ENCODE peak calls at places on chromosomes 7 and 10, in five cellular contexts. W is left cardiac atrium, D is activated T-helper 1 cell treated with Interleukin-2 at 50 U/mL for 16 hours, N is GM23248, T is foreskin melanocyte. I is an unnamed sample.

GRCh38 chr7:74233655-74234280 is 20.4 kb downstream of the RFC2 start:
- DNase-seq in W (no peak), D (no peak), N (peak), T (no peak), I (no peak)

GRCh38 chr10:11810313-11810766 is 12.8 kb upstream of the PROSER2 start:
- DNase-seq in W (no peak), D (no peak), N (no peak), T (no peak), I (no peak)

GRCh38 chr7:82506702-82507101 is 63.1 kb upstream of the CACNA2D1 start:
- DNase-seq in W (peak), D (no peak), N (peak), T (no peak), I (no peak)

GRCh38 chr10:132168571-132169030 is 18.1 kb upstream of the DPYSL4 start:
- DNase-seq in W (no peak), D (no peak), N (no peak), T (no peak), I (no peak)

GRCh38 chr10:132774905-132775863 is 10.8 kb downstream of the NKX6-2 start:
- DNase-seq in W (no peak), D (no peak), N (no peak), T (no peak), I (no peak)

GRCh38 chr7:71486856-71487628 is 355.1 kb downstream of the GALNT17 start:
- DNase-seq in W (peak), D (no peak), N (peak), T (no peak), I (no peak)

GRCh38 chr7:137992738-137993394 is 9.0 kb downstream of the CREB3L2 start:
- DNase-seq in W (peak), D (no peak), N (peak), T (no peak), I (no peak)

GRCh38 chr10:71290331-71290730 is 28.7 kb upstream of the SLC29A3 start:
- DNase-seq in W (no peak), D (no peak), N (no peak), T (no peak), I (no peak)

GRCh38 chr10:16891375-16892313 is 74.4 kb upstream of the RSU1 start:
- DNase-seq in W (peak), D (peak), N (peak), T (no peak), I (peak)

GRCh38 chr7:102413071-102413470 is 16.9 kb downstream of the PRKRIP1 start:
- DNase-seq in W (no peak), D (no peak), N (no peak), T (no peak), I (no peak)

GRCh38 chr7:32573110-32573687 is 77.9 kb downstream of the AVL9 start:
- DNase-seq in W (no peak), D (no peak), N (no peak), T (no peak), I (no peak)

GRCh38 chr7:42790196-42790595 is 121.7 kb downstream of the C7orf25 start:
- DNase-seq in W (no peak), D (no peak), N (peak), T (peak), I (no peak)

GRCh38 chr7:31120800-31121513 is 68.8 kb downstream of the ADCYAP1R1 start:
- DNase-seq in W (no peak), D (no peak), N (no peak), T (no peak), I (no peak)

GRCh38 chr10:129382401-129382800 is 84.6 kb upstream of the MGMT start:
- DNase-seq in W (no peak), D (no peak), N (no peak), T (no peak), I (no peak)

GRCh38 chr10:76871697-76872295 is 765.8 kb downstream of the KCNMA1 start:
- DNase-seq in W (no peak), D (no peak), N (no peak), T (no peak), I (no peak)

GRCh38 chr7:140655511-140656408 is 15.1 kb upstream of the DENND2A start:
- DNase-seq in W (no peak), D (no peak), N (no peak), T (no peak), I (no peak)